ENCODE peak calls at places on chromosomes 13 and 19, in five cellular contexts. T is CD4-positive, alpha-beta memory T cell; Q is heart right ventricle; U is GM06990; B is psoas muscle. R is an unnamed sample.

GRCh38 chr19:55461974-55462628 is 659 bp upstream of the ISOC2 start:
- DNase-seq in B (no peak), U (no peak), T (no peak), Q (no peak), R (no peak)

GRCh38 chr19:18566953-18567352 is 4.7 kb upstream of the UBA52 start:
- DNase-seq in Q (no peak), T (no peak), B (no peak), U (no peak), R (no peak)

GRCh38 chr19:3712663-3713531 is 4.7 kb downstream of the TJP3 start:
- DNase-seq in B (no peak), U (no peak), Q (no peak), T (no peak), R (no peak)

GRCh38 chr13:37486171-37486661 is 112.4 kb downstream of the POSTN start:
- DNase-seq in U (no peak), B (no peak), T (no peak), Q (no peak), R (no peak)

GRCh38 chr19:35404879-35405622 is 34.2 kb downstream of the GPR42 start:
- DNase-seq in T (no peak), U (peak; percentile 72), Q (no peak), B (peak; percentile 61), R (no peak)

GRCh38 chr19:9791552-9792181 is 23.1 kb upstream of the ZNF846 start:
- DNase-seq in B (peak; percentile 95), U (peak; percentile 90), Q (peak; percentile 98), T (peak; percentile 88), R (peak; percentile 95)

GRCh38 chr19:15551183-15552004 is 43.1 kb downstream of the CYP4F22 start:
- DNase-seq in Q (no peak), B (peak; percentile 65), U (peak; percentile 63), T (peak; percentile 66), R (peak; percentile 74)

GRCh38 chr13:98280176-98280510 is 103.1 kb upstream of the RNF113B start:
- DNase-seq in T (no peak), B (no peak), Q (no peak), U (no peak), R (no peak)

GRCh38 chr13:23372264-23372905 is 61.1 kb downstream of the SACS start:
- DNase-seq in U (no peak), B (no peak), T (no peak), Q (no peak), R (no peak)

GRCh38 chr13:113049521-113049941 is 56.1 kb upstream of the F7 start:
- DNase-seq in Q (no peak), U (no peak), T (no peak), B (peak; percentile 35), R (peak; percentile 12)

GRCh38 chr13:72205773-72206172 is 338.8 kb upstream of the DACH1 start:
- DNase-seq in B (no peak), T (no peak), U (no peak), Q (no peak), R (no peak)

GRCh38 chr13:112065521-112065866 is 1.5 kb upstream of the SOX1 start:
- DNase-seq in B (no peak), T (no peak), U (no peak), Q (no peak), R (no peak)

GRCh38 chr19:13839193-13839937 is 37.6 kb upstream of the NANOS3 start:
- DNase-seq in B (peak; percentile 96), T (peak; percentile 79), U (peak; percentile 90), Q (peak; percentile 94), R (peak; percentile 80)

GRCh38 chr13:56166864-56167263 is 973.9 kb upstream of the PRR20A start:
- DNase-seq in U (no peak), T (no peak), B (no peak), Q (no peak), R (no peak)

GRCh38 chr13:19089315-19089714 is 92.3 kb downstream of the TUBA3C start:
- DNase-seq in Q (no peak), U (no peak), B (no peak), T (no peak), R (no peak)

GRCh38 chr13:91817250-91817649 is 418.8 kb downstream of the GPC5 start:
- DNase-seq in U (no peak), T (no peak), B (no peak), Q (no peak), R (no peak)

GRCh38 chr13:107456431-107456830 is 758.9 kb downstream of the LIG4 start:
- DNase-seq in U (no peak), T (no peak), B (no peak), Q (no peak), R (no peak)

GRCh38 chr19:45804140-45804958 is 10.8 kb downstream of the RSPH6A start:
- DNase-seq in Q (no peak), B (no peak), U (peak; percentile 9), T (no peak), R (no peak)

GRCh38 chr13:76516013-76516412 is 370.2 kb downstream of the KCTD12 start:
- DNase-seq in T (no peak), Q (no peak), B (no peak), U (no peak), R (no peak)

GRCh38 chr13:22040810-22041364 is 370.0 kb downstream of the FGF9 start:
- DNase-seq in T (no peak), U (no peak), B (no peak), Q (no peak), R (no peak)

GRCh38 chr19:3358919-3359849 is 7.2 kb upstream of the NFIC start:
- DNase-seq in B (peak; percentile 86), U (peak; percentile 77), T (peak; percentile 76), Q (peak; percentile 72), R (peak; percentile 70)

GRCh38 chr19:7633619-7634018 is at the start of gene PCP2:
- DNase-seq in U (no peak), B (no peak), Q (no peak), T (no peak), R (no peak)

GRCh38 chr19:7636317-7636690 is 606 bp upstream of the STXBP2 start:
- DNase-seq in B (no peak), U (no peak), Q (no peak), T (no peak), R (no peak)

GRCh38 chr19:7637374-7638256 is 705 bp downstream of the STXBP2 start:
- DNase-seq in T (no peak), U (peak; percentile 55), Q (no peak), B (peak; percentile 68), R (no peak)

GRCh38 chr19:7636691-7637373 is at the start of gene STXBP2:
- DNase-seq in Q (no peak), U (peak; percentile 89), T (peak; percentile 91), B (peak; percentile 73), R (peak; percentile 91)

GRCh38 chr19:7635670-7636069 is 1.2 kb upstream of the STXBP2 start:
- DNase-seq in B (no peak), U (no peak), T (no peak), Q (no peak), R (no peak)
- H3K4me3 ChIP-seq in B (no peak overlapping the region), U (no peak overlapping the region), T (no peak overlapping the region), Q (no peak overlapping the region), R (no peak overlapping the region)

DNA sequence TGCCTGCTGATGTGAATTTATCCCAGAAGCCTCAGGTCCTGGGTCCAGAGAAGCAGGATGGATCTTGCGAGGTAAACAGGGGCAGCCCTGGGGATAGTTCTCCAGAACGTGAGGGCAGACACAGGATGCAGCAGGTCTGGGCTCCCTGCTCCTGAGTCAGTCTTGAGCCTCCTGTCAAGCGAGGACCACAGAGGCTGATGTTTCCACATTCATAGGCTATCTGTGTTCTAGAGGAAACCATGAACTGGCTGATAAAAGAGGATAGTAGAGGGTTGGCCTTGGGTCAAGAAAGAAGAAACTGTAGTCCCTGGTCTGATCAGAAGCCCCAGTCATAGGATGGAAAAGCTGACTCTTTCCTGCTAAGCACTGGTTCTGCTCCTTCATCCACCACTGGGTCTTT is 2.2 kb downstream of the ZNF175 start:
- DNase-seq in B (no peak), Q (no peak), T (no peak), U (no peak), R (no peak)
- H3K4me3 ChIP-seq in B (no peak overlapping the region), Q (no peak overlapping the region), T (no peak overlapping the region), U (no peak overlapping the region), R (no peak overlapping the region)

GRCh38 chr19:44747739-44748425 is 626 bp upstream of the BCL3 start:
- DNase-seq in B (peak; percentile 84), T (no peak), U (peak; percentile 59), Q (peak; percentile 69), R (peak; percentile 68)

GRCh38 chr19:44746616-44746945 is 1.9 kb upstream of the BCL3 start:
- DNase-seq in B (no peak), Q (no peak), U (no peak), T (no peak), R (no peak)

GRCh38 chr19:44745386-44745831 is 3.1 kb upstream of the BCL3 start:
- DNase-seq in T (no peak), B (peak; percentile 85), U (no peak), Q (peak; percentile 86), R (no peak)

GRCh38 chr19:44746946-44747738 is 1.4 kb upstream of the BCL3 start:
- DNase-seq in B (peak; percentile 98), T (peak; percentile 87), U (peak; percentile 81), Q (peak; percentile 96), R (peak; percentile 86)

DNA sequence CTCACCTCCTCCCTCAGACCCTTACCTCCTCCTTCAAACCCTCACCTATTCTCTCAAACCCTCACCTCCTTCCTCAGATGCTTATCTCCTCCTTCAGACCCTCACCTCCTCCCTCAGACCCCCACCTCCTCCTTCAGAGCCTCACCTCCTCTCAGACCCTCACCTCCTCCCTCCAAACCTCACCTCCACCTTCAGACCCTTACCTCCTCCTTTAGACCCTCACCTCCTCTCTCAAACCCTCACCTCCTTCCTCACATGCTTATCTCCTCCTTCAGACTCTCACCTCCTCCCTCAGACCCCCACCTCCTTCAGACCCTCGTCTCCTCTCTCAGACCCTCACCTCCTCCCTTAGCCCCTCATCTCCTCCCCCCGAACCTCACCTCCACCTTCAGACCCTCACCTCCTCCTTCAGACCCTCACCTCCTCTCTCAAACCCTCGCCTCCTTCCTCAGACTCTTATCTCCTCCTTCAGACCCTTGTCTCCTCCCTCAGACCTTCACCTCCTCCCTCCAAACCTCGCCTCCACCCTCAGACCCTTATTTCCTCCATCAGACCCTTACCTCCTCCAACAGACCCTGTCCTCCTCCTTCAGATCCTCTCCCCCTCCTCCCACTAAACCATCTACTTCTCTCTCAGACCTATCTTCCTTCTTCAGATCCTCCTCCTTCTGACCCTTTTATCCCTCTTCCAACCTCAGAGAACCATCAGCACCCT is 2.5 kb upstream of the BCL3 start:
- DNase-seq in B (no peak), Q (no peak), U (no peak), T (no peak), R (no peak)
- H3K4me3 ChIP-seq in B (no peak overlapping the region), Q (no peak overlapping the region), U (no peak overlapping the region), T (no peak overlapping the region), R (no peak overlapping the region)

GRCh38 chr19:4985551-4985991 is 16.7 kb downstream of the KDM4B start:
- DNase-seq in U (no peak), T (no peak), Q (no peak), B (peak; percentile 54), R (no peak)

GRCh38 chr19:4984448-4984990 is 15.6 kb downstream of the KDM4B start:
- DNase-seq in B (peak; percentile 52), Q (no peak), T (no peak), U (no peak), R (no peak)

GRCh38 chr19:4986056-4986455 is 17.1 kb downstream of the KDM4B start:
- DNase-seq in Q (no peak), B (peak; percentile 54), U (no peak), T (no peak), R (no peak)

GRCh38 chr19:4983346-4984105 is 14.6 kb downstream of the KDM4B start:
- DNase-seq in U (no peak), Q (no peak), B (peak; percentile 42), T (no peak), R (no peak)

DNA sequence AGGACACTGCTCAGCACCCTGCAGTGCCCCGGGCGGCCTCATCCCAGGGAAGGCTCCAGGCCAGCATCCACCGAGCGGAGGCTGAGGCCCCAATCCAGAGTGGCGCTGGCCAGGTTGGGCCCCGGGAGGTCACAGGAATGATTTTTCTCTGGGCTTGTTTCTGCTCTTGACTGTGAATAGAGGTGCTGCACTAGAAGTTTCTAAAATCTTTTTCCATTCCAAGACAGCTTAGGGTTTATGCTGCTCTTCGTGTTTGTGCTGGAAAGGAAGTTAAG is 15.1 kb downstream of the KDM4B start:
- DNase-seq in T (no peak), B (peak; percentile 42), U (no peak), Q (no peak), R (no peak)
- H3K4me3 ChIP-seq in T (no peak overlapping the region), B (no peak overlapping the region), U (no peak overlapping the region), Q (no peak overlapping the region), R (no peak overlapping the region)